ENCODE peak calls at places on chromosomes 6 and 20, in four cellular contexts. H is Peyer's patch, D is PC-9, I is SK-N-SH. Q is an unnamed sample. For H3K4me1, the result is how much of the 10 kb centered on the place peaks cover.

GRCh38 chr20:59027746-59028320 is 4.3 kb downstream of the ATP5F1E start:
- DNase-seq in H (no peak), D (no peak), I (no peak), Q (no peak)

GRCh38 chr6:4017847-4018193 is 61.1 kb downstream of the FAM217A start:
- DNase-seq in H (no peak), I (peak), D (no peak), Q (no peak)

GRCh38 chr6:165791876-165792437 is 128.9 kb upstream of the PDE10A start:
- DNase-seq in D (no peak), I (no peak), H (no peak), Q (no peak)

GRCh38 chr20:36391955-36392354 is 85.8 kb downstream of the DLGAP4 start:
- DNase-seq in H (no peak), I (no peak), D (no peak), Q (no peak)

GRCh38 chr20:49381558-49382493 is 100.6 kb downstream of the KCNB1 start:
- DNase-seq in I (peak), H (peak), D (no peak), Q (peak)

GRCh38 chr6:157804448-157805327 is 18.4 kb upstream of the SNX9 start:
- DNase-seq in H (no peak), I (no peak), D (no peak), Q (no peak)

GRCh38 chr20:36861625-36861874 is 14.4 kb upstream of the TLDC2 start:
- DNase-seq in H (no peak), I (no peak), D (no peak), Q (no peak)

GRCh38 chr20:46268131-46268611 is 40.1 kb downstream of the CDH22 start:
- DNase-seq in D (no peak), I (peak), H (no peak), Q (no peak)

GRCh38 chr20:62855120-62855519 is 6.5 kb downstream of the TCFL5 start:
- DNase-seq in I (no peak), D (no peak), H (no peak), Q (no peak)

GRCh38 chr6:149473080-149474052 is 11.4 kb downstream of the ZC3H12D start:
- DNase-seq in D (peak), I (no peak), H (peak), Q (no peak)

GRCh38 chr6:93842178-93842577 is 422.8 kb upstream of the EPHA7 start:
- DNase-seq in I (no peak), D (no peak), H (no peak), Q (no peak)

GRCh38 chr20:43507150-43508080 is at the start of gene L3MBTL1:
- DNase-seq in D (no peak), I (peak), H (no peak), Q (peak)

GRCh38 chr6:167543602-167544506 is 219.0 kb downstream of the TTLL2 start:
- DNase-seq in I (no peak), H (no peak), D (no peak), Q (no peak)

GRCh38 chr6:85403331-85404015 is 46.4 kb upstream of the NT5E start:
- DNase-seq in D (peak), H (no peak), I (no peak), Q (no peak)

GRCh38 chr6:31901415-31901952 is 402 bp downstream of the ZBTB12 start:
- DNase-seq in H (peak), I (peak), D (no peak), Q (peak)

GRCh38 chr6:32843979-32844838 is at the start of gene PSMB8:
- DNase-seq in H (peak), I (peak), D (peak), Q (peak)

GRCh38 chr6:113858067-113858604 is 991 bp downstream of the MARCKS start:
- DNase-seq in I (peak), D (peak), H (peak), Q (peak)

GRCh38 chr20:36988494-36988966 is 37.0 kb upstream of the SAMHD1 start:
- DNase-seq in I (no peak), H (no peak), D (no peak), Q (no peak)

GRCh38 chr6:150093397-150093796 is 24.5 kb upstream of the ULBP3 start:
- DNase-seq in D (no peak), H (no peak), I (no peak), Q (no peak)

GRCh38 chr6:57432162-57432561 is 114.7 kb downstream of the PRIM2 start:
- DNase-seq in H (no peak), D (no peak), I (no peak), Q (no peak)

GRCh38 chr6:166465671-166466087 is 82.9 kb upstream of the MPC1 start:
- DNase-seq in D (no peak), I (peak), H (no peak), Q (no peak)

GRCh38 chr20:36097331-36097730 is 57.2 kb upstream of the EPB41L1 start:
- DNase-seq in I (no peak), D (peak), H (no peak), Q (no peak)

GRCh38 chr20:61809006-61809770 is 256.5 kb downstream of the TAF4 start:
- DNase-seq in D (no peak), I (no peak), H (no peak), Q (no peak)

GRCh38 chr20:42686057-42686456 is 503.6 kb downstream of the PTPRT start:
- DNase-seq in H (no peak), I (no peak), D (no peak), Q (no peak)

GRCh38 chr6:125792680-125793079 is 1.9 kb downstream of the NCOA7 start:
- DNase-seq in H (no peak), D (no peak), I (no peak), Q (no peak)

GRCh38 chr6:125792172-125792571 is 1.4 kb downstream of the NCOA7 start:
- DNase-seq in H (no peak), I (no peak), D (no peak), Q (no peak)

GRCh38 chr6:125794342-125795137 is 3.8 kb downstream of the NCOA7 start:
- DNase-seq in I (no peak), H (no peak), D (peak), Q (no peak)

GRCh38 chr6:125793863-125794262 is 3.1 kb downstream of the NCOA7 start:
- DNase-seq in I (peak), H (no peak), D (no peak), Q (no peak)

GRCh38 chr6:125793280-125793679 is 2.5 kb downstream of the NCOA7 start:
- DNase-seq in H (no peak), I (peak), D (no peak), Q (no peak)
- H3K4me1 ChIP-seq in H (under half), I (under half), D (half or more), Q (half or more)

DNA sequence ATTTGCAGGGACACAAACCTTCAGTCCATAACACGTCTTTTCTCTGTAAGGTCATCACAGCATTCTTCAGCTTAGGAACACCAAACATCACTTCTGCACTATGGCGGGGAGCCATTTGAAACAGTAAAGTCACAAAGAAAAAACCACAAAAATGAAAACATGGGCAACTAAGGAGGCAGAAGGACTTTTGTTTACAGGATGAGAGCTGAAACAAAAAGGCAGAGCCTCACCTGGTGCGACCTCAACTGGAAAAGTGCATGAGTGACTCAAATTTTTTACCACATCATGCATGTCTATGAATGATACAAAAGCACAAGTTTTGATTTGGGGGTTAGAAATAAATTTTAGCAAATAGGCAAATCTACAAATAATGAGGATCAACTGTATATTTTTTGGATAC is 68.2 kb upstream of the TNFAIP3 start:
- DNase-seq in H (no peak), D (no peak), I (no peak), Q (no peak)
- H3K4me3 ChIP-seq in H (no peak), D (no peak), I (no peak), Q (no peak)

GRCh38 chr20:56993020-56993419 is 273.4 kb downstream of the BMP7 start:
- DNase-seq in I (no peak), D (no peak), H (no peak), Q (no peak)

GRCh38 chr20:56994006-56994405 is 272.4 kb downstream of the BMP7 start:
- DNase-seq in I (no peak), H (no peak), D (no peak), Q (no peak)

GRCh38 chr20:56996533-56996932 is 269.9 kb downstream of the BMP7 start:
- DNase-seq in I (no peak), D (no peak), H (no peak), Q (no peak)

GRCh38 chr20:56995157-56995556 is 271.3 kb downstream of the BMP7 start:
- DNase-seq in H (no peak), D (no peak), I (no peak), Q (no peak)

GRCh38 chr20:56995635-56996075 is 270.8 kb downstream of the BMP7 start:
- DNase-seq in H (no peak), D (peak), I (peak), Q (no peak)
- TF ChIP-seq CTCF in H (peak), D (peak), I (peak), Q (peak)

GRCh38 chr6:148445620-148446019 is 103.0 kb downstream of the SASH1 start:
- DNase-seq in I (no peak), H (no peak), D (peak), Q (no peak)

GRCh38 chr6:148447521-148448230 is 105.0 kb downstream of the SASH1 start:
- DNase-seq in I (no peak), D (no peak), H (no peak), Q (no peak)

GRCh38 chr6:148446681-148447080 is 104.0 kb downstream of the SASH1 start:
- DNase-seq in I (no peak), D (no peak), H (no peak), Q (no peak)

GRCh38 chr6:148450866-148451265 is 108.2 kb downstream of the SASH1 start:
- DNase-seq in D (no peak), I (no peak), H (no peak), Q (no peak)

DNA sequence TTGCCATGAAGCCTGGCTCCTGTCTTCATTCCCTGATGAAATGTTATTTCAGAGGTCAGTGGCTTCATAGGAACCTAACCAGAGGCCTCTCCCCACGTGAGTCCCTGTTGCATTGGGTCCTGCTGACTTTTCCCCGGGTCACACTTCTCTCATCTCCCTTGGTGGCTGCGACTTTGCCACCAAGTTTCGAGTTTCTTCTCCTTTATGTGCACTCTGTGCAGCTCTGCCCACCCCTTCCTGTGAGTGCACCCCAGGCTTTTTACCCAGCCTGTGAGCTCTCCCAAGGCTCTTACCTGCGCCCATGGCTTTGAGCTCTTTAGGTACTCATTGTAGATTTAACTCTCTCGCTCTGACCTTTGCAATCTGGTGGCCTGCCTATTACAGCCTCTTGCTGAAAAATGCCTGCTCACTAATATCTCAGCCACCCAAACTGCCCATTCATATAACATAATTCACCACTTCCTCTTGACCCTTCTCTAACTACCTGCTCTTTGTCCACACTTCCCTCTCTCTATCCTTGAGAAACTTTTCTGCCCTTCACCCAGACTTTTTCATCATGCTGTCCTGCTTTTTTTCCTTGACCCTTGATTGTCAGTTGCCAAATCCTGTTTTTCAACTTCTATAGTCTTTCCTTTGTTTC is 105.9 kb downstream of the SASH1 start:
- DNase-seq in D (no peak), I (no peak), H (no peak), Q (peak)
- H3K4me1 ChIP-seq in D (under half), I (under half), H (under half), Q (under half)

DNA sequence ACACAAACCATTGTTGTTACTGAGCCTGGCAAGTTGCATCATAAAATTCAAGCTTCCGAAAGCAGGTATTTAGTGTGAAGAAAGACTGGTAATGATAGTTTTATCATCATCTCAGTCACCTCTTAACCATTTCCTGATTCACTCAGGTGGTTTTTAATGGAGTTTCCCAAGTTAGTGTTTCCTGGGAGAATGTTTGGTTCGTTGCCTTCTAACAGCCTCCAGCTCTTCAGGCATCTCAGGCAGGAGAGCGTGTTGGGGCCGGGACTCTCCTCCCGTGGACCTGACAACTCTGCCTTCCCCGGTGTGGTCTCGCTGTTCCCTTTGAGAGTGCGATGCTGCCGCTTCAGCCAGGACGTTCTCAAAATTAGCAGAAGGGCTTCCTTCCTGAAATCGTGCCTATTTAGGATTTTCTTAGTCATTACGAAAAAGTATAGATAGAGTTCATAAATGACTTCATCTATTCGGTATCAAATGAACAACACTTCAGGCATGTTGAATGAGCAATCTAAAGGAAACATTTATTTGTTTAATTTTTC is 105.0 kb upstream of the QKI start:
- DNase-seq in H (no peak), D (peak), I (no peak), Q (no peak)
- H3K4me3 ChIP-seq in H (no peak), D (peak), I (no peak), Q (no peak)

DNA sequence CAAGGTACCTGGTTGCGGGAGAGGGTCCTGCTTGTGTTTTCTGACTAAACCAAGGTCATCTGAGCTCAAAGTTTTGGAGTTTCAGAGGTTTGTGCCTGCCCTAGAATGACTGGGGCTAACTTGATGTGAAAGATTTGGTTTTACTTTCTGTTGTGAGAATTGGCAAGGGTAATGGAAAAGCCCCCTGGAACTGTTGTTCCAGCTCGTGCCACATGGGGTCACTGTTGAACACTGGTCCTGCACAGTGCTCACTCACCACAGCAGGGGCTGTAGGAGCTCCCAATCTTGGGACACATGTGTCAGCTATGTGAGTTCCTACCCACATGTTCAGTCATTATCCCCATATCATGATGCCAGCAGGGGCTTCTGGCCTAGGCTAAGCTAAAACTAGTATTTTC is 6.5 kb downstream of the TGM6 start:
- DNase-seq in H (no peak), D (no peak), I (peak), Q (no peak)
- TF ChIP-seq CTCF in H (peak), D (peak), I (peak), Q (peak)

GRCh38 chr6:15430947-15431405 is 185.1 kb downstream of the JARID2 start:
- DNase-seq in I (no peak), H (no peak), D (no peak), Q (no peak)
- H3K4me1 ChIP-seq in I (under half), H (under half), D (under half), Q (half or more)

Q was measured in upper lobe of right lung.